ENCODE peak calls at places on chromosomes 13 and 19, in six cellular contexts. Q is lower lobe of right lung, Z is tibial nerve, K is psoas muscle, H is kidney epithelial cell, I is esophagus squamous epithelium. N is an unnamed sample.
A peak's percentile ranks its signal among the peaks of the same experiment; 100 is the strongest.

GRCh38 chr13:77563110-77563509 is 27.6 kb downstream of the SCEL start:
- DNase-seq in Q (no peak), Z (no peak), K (no peak), H (no peak), I (no peak), N (no peak)

GRCh38 chr19:7351861-7352260 is 3.1 kb downstream of the ARHGEF18 start:
- DNase-seq in Q (no peak), Z (no peak), K (no peak), H (no peak), I (no peak), N (no peak)

GRCh38 chr13:57314897-57315520 is 148.0 kb downstream of the PRR20E start:
- DNase-seq in Q (no peak), Z (no peak), K (no peak), H (no peak), I (no peak), N (no peak)

GRCh38 chr19:1523412-1524205 is at the start of gene PLK5:
- DNase-seq in Q (no peak), Z (no peak), K (no peak), H (no peak), I (no peak), N (no peak)

GRCh38 chr19:17496337-17496997 is 15.0 kb upstream of the PGLS start:
- DNase-seq in Q (peak; percentile 88), Z (peak; percentile 52), K (peak; percentile 90), H (no peak), I (no peak), N (no peak)

GRCh38 chr19:51549533-51550324 is 18.3 kb upstream of the SIGLEC6 start:
- DNase-seq in Q (no peak), Z (no peak), K (no peak), H (no peak), I (no peak), N (no peak)

GRCh38 chr13:112708560-112709240 is 18.9 kb downstream of the ATP11A start:
- DNase-seq in Q (no peak), Z (no peak), K (peak; percentile 27), H (no peak), I (no peak), N (no peak)

GRCh38 chr19:51531349-51532315 is at the start of gene SIGLEC6:
- DNase-seq in Q (peak; percentile 84), Z (peak; percentile 44), K (peak; percentile 67), H (no peak), I (peak; percentile 32), N (no peak)

GRCh38 chr13:109479991-109480696 is 306.2 kb downstream of the IRS2 start:
- DNase-seq in Q (no peak), Z (no peak), K (no peak), H (no peak), I (no peak), N (no peak)

DNA sequence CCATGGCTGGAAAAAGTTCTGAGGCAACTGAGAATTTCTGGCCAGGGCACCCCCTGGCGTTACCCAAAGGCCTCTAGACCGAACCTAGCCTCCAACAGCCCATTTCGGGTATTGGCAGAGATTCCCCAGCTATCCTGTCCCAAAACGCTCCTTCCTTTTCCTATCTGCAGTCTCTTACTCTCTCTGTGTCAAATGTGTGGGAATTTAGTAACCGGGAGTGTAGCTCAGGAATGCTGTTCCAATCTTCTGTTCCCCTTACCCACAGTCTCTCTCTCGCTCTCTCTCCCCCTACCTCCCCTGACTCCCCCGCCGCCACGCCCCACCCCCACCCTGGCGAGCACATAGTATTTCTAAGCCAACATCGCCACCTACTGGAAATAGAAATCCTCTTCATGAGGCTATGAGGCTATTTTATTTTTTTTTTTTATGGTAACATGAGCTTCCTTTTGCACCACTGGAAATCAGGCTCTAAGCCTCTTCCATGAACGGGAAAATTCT is 27.0 kb downstream of the OXGR1 start:
- DNase-seq in Q (no peak), Z (no peak), K (no peak), H (no peak), I (no peak), N (no peak)
- TF ChIP-seq CTCF in Q (no peak), Z (no peak), K (no peak), H (no peak), I (no peak), N (no peak)

GRCh38 chr13:53200498-53201453 is 172.2 kb downstream of the OLFM4 start:
- DNase-seq in Q (peak; percentile 61), Z (peak; percentile 33), K (peak; percentile 70), H (no peak), I (no peak), N (no peak)
- TF ChIP-seq CTCF in Q (peak; percentile 40), Z (peak; percentile 47), K (peak; percentile 27), H (peak; percentile 69), I (no peak), N (peak; percentile 39)

DNA sequence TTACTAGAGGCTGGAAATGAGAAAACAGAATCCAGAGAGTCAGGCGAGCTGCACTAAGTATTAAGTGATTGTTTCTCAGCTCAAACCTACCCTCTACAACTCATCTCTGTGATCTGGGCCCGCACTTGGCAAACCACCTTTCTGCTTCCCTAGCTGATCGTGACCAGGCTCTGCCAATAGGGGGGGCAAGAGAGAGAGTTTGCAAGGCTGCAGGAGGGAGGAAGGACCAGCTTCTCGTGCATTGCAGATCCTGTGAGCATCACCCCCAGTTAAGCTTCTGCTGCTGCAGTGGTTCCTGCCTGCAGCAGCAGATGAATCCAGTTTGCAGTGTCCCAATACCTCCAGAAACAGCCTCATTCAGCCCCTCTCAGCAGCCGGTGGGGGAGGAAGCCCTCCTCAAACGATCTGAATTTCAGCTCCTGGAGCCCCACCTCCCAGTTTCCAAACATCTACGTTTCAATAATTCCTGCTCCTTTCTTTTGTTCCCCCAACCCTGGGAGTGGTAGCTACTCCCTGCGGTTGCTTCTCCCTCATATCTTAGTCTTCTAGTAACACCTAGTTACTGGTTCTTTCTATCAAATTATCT is 20.0 kb downstream of the XRCC1 start:
- DNase-seq in Q (peak; percentile 64), Z (peak; percentile 77), K (peak; percentile 61), H (peak; percentile 23), I (no peak), N (no peak)
- TF ChIP-seq CTCF in Q (peak; percentile 66), Z (peak; percentile 50), K (peak; percentile 43), H (peak; percentile 95), I (peak; percentile 59), N (peak; percentile 91)

DNA sequence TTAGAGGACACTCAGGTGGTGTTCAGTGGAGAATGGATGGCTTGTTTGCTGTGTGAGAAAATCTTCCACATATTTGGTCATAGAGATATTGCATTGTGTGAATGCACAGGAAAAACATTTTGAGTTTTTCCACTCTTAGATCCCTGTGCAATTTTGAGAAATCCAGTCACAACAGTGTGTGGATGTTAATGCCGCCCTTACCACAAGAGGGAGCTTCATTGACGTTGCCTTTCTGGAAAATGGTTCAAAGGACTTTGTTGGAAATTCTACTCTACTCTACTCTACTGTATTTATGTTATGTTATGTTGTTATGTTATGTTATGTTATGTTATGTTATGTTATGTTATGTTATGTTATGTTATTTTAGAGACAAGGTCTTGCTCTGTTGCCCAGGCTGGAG is 13.4 kb downstream of the ZNF20 start:
- DNase-seq in Q (no peak), Z (no peak), K (no peak), H (no peak), I (no peak), N (no peak)
- TF ChIP-seq CTCF in Q (peak; percentile 56), Z (peak; percentile 40), K (peak; percentile 22), H (peak; percentile 12), I (peak; percentile 36), N (peak; percentile 49)

DNA sequence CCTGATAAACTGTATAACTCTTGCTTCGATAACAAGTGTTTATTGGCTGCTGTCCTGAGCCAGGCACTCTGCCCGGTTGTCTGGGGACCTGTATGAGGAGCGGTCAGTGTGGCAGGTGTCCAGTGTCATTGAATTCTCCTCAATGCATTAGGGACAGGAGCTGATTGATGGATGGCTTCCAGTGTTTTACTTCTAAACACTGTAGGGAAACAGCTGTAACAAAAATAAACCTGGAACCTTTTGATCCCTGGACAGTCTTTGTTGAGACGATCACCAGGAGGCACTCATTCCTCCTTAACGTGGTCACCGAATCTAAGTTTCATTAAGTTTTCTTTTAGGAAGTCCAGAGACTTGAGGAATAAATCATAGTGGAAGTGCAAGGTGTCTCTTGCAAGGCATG is 17.9 kb downstream of the UBAC2 start:
- DNase-seq in Q (no peak), Z (no peak), K (peak; percentile 67), H (no peak), I (no peak), N (no peak)
- TF ChIP-seq CTCF in Q (no peak), Z (no peak), K (no peak), H (no peak), I (no peak), N (no peak)

GRCh38 chr19:58368561-58369360 is 6.2 kb upstream of the ZNF497 start:
- DNase-seq in Q (no peak), Z (no peak), K (peak; percentile 45), H (no peak), I (no peak), N (no peak)
- TF ChIP-seq CTCF in Q (no peak), Z (no peak), K (no peak), H (no peak), I (no peak), N (no peak)

GRCh38 chr19:45178262-45179062 is at the start of gene BLOC1S3:
- DNase-seq in Q (peak; percentile 100), Z (peak; percentile 100), K (peak; percentile 100), H (peak; percentile 100), I (peak; percentile 100), N (peak; percentile 100)
- TF ChIP-seq CTCF in Q (peak; percentile 47), Z (peak; percentile 10), K (peak; percentile 25), H (peak; percentile 29), I (peak; percentile 28), N (peak; percentile 26)

GRCh38 chr19:29478578-29479565 is 46.9 kb upstream of the VSTM2B start:
- DNase-seq in Q (no peak), Z (no peak), K (no peak), H (no peak), I (no peak), N (no peak)
- TF ChIP-seq CTCF in Q (peak; percentile 28), Z (no peak), K (peak; percentile 4), H (peak; percentile 30), I (no peak), N (no peak)

DNA sequence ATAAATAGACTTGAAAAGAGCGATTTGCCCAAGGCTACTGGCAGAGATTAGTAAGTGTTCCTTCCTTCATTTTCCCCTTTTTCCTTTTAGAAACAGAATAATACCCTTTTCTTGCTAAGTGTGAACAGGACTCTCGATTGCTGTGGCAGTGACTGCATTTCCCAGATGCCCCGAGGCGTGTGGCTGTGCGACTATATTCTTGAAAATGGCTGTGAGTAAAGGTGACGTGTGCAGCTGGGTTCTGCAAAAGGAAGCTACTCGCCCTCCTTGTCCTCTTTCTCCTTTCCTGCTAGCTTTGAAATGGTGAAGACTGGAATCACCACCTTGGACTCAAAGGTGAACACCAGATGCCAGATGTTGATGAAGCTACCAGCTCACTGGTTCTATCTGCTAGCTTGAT is 121.4 kb downstream of the MIPEP start:
- DNase-seq in Q (no peak), Z (no peak), K (no peak), H (no peak), I (no peak), N (no peak)
- TF ChIP-seq CTCF in Q (no peak), Z (no peak), K (no peak), H (no peak), I (no peak), N (no peak)

N was measured in epithelial cell of proximal tubule.